ENCODE peak calls at places on chromosomes 2 and 18, in seven cellular contexts. L is activated naive CD4-positive, alpha-beta T cell treated with anti-CD3 and anti-CD28 coated beads, Interleukin-2, amount 10 ng/mL, durations not matched to agents 7 days and 5 days; G is uterus; B is NCI-H774; R is stimulated activated CD4-positive, alpha-beta T cell treated with anti-CD3 and anti-CD28 coated beads, TNF-alpha, amount 100 ng/mL, for 48 hours; P is WTC11; T is activated CD4-positive, CD25-positive, alpha-beta regulatory T cell treated with anti-CD3 and anti-CD28 coated beads, Interleukin-2, amount 50 U/mL, for 72 hours. Z is an unnamed sample.
A peak's percentile ranks its signal among the peaks of the same experiment; 100 is the strongest.

GRCh38 chr2:42995752-42996422 is 203.5 kb upstream of the HAAO start:
- DNase-seq in R (no peak), L (no peak), P (no peak), G (no peak), T (no peak), B (no peak), Z (no peak)

GRCh38 chr2:133579295-133579694 is 11.0 kb upstream of the NCKAP5 start:
- DNase-seq in B (no peak), G (no peak), L (no peak), P (no peak), T (no peak), R (no peak), Z (peak; percentile 37)

GRCh38 chr2:133553251-133553650 is 15.0 kb downstream of the NCKAP5 start:
- DNase-seq in L (no peak), T (no peak), P (no peak), B (no peak), R (no peak), G (no peak), Z (no peak)

GRCh38 chr2:241157841-241158545 is 7.7 kb downstream of the PPP1R7 start:
- DNase-seq in L (no peak), P (no peak), B (no peak), T (no peak), R (no peak), G (no peak), Z (no peak)

GRCh38 chr2:20602803-20603202 is 48.1 kb downstream of the HS1BP3 start:
- DNase-seq in L (no peak), B (no peak), G (no peak), T (no peak), R (no peak), P (no peak), Z (no peak)

GRCh38 chr2:15916336-15916735 is 24.0 kb upstream of the MYCN start:
- DNase-seq in B (no peak), L (no peak), R (no peak), T (no peak), G (no peak), P (no peak), Z (no peak)

GRCh38 chr2:20568501-20569463 is 82.1 kb downstream of the HS1BP3 start:
- DNase-seq in L (no peak), B (no peak), P (no peak), G (peak; percentile 26), T (no peak), R (no peak), Z (no peak)

GRCh38 chr2:217972490-217972889 is 30.3 kb downstream of the TNS1 start:
- DNase-seq in B (peak; percentile 29), R (no peak), L (no peak), P (no peak), T (no peak), G (no peak), Z (no peak)

GRCh38 chr2:28627722-28628480 is 123.7 kb upstream of the PPP1CB start:
- DNase-seq in R (no peak), L (peak; percentile 7), T (peak; percentile 29), P (no peak), B (no peak), G (peak; percentile 71), Z (no peak)

GRCh38 chr18:59049726-59050660 is 89.7 kb upstream of the SEC11C start:
- DNase-seq in G (no peak), R (no peak), L (no peak), B (no peak), T (no peak), P (peak; percentile 25), Z (no peak)

GRCh38 chr2:144834954-144835633 is 315.2 kb upstream of the ZEB2 start:
- DNase-seq in T (no peak), L (no peak), R (no peak), P (no peak), B (no peak), G (peak; percentile 19), Z (peak; percentile 15)

GRCh38 chr2:224268441-224268840 is 133.5 kb downstream of the FAM124B start:
- DNase-seq in B (peak; percentile 75), L (no peak), R (no peak), G (no peak), P (no peak), T (no peak), Z (no peak)

GRCh38 chr18:44943201-44943881 is 262.7 kb downstream of the SETBP1 start:
- DNase-seq in P (peak; percentile 55), B (no peak), R (no peak), G (no peak), T (no peak), L (no peak), Z (no peak)

GRCh38 chr2:171957061-171957460 is 34.8 kb downstream of the HAT1 start:
- DNase-seq in T (no peak), P (no peak), G (no peak), L (peak; percentile 36), B (no peak), R (no peak), Z (no peak)

GRCh38 chr2:152409691-152410597 is 75.0 kb downstream of the FMNL2 start:
- DNase-seq in R (no peak), P (no peak), G (no peak), L (no peak), B (no peak), T (no peak), Z (no peak)

GRCh38 chr2:195658541-195658890 is 1.5 kb downstream of the SLC39A10 start:
- DNase-seq in B (peak; percentile 33), R (no peak), P (no peak), T (no peak), L (peak; percentile 22), G (peak; percentile 18), Z (no peak)

GRCh38 chr2:7801212-7801611 is 880.6 kb upstream of the ID2 start:
- DNase-seq in T (no peak), R (no peak), G (no peak), P (no peak), L (no peak), B (no peak), Z (no peak)